ENCODE peak calls at places on chromosomes 11 and 22, in four cellular contexts. One of them, this sample, is unnamed.

GRCh38 chr11:61482513-61482912 is 26.0 kb upstream of the LRRC10B start:
- DNase-seq in uterus: no peak
- DNase-seq in HEK293T: peak; percentile 81
- DNase-seq in WTC11: peak; percentile 90
- DNase-seq in this sample: no peak

GRCh38 chr22:33909075-33909458 is 11.2 kb downstream of the LARGE1 start:
- DNase-seq in uterus: peak; percentile 48
- DNase-seq in HEK293T: no peak
- DNase-seq in WTC11: no peak
- DNase-seq in this sample: peak; percentile 71

GRCh38 chr11:33802414-33802950 is 28.2 kb upstream of the FBXO3 start:
- DNase-seq in uterus: peak; percentile 52
- DNase-seq in HEK293T: peak; percentile 79
- DNase-seq in WTC11: peak; percentile 78
- DNase-seq in this sample: peak; percentile 36

GRCh38 chr11:60700689-60701508 is 1.5 kb downstream of the MS4A8 start:
- DNase-seq in uterus: no peak
- DNase-seq in HEK293T: peak; percentile 49
- DNase-seq in WTC11: peak; percentile 50
- DNase-seq in this sample: no peak

GRCh38 chr22:44668886-44669724 is 32.9 kb upstream of the PRR5 start:
- DNase-seq in uterus: no peak
- DNase-seq in HEK293T: no peak
- DNase-seq in WTC11: no peak
- DNase-seq in this sample: peak; percentile 55

GRCh38 chr11:16603245-16603644 is 135.2 kb upstream of the C11orf58 start:
- DNase-seq in uterus: no peak
- DNase-seq in HEK293T: peak; percentile 10
- DNase-seq in WTC11: peak; percentile 19
- DNase-seq in this sample: no peak

GRCh38 chr11:1921576-1922141 is 2.2 kb downstream of the TNNT3 start:
- DNase-seq in uterus: peak; percentile 64
- DNase-seq in HEK293T: no peak
- DNase-seq in WTC11: no peak
- DNase-seq in this sample: peak; percentile 73

GRCh38 chr11:118699508-118700220 is 20.2 kb upstream of the TREH start:
- DNase-seq in uterus: no peak
- DNase-seq in HEK293T: no peak
- DNase-seq in WTC11: no peak
- DNase-seq in this sample: no peak

GRCh38 chr11:23948831-23949230 is 548.0 kb upstream of the LUZP2 start:
- DNase-seq in uterus: no peak
- DNase-seq in HEK293T: no peak
- DNase-seq in WTC11: no peak
- DNase-seq in this sample: no peak

GRCh38 chr11:64331569-64332371 is 8.2 kb upstream of the CCDC88B start:
- DNase-seq in uterus: no peak
- DNase-seq in HEK293T: peak; percentile 59
- DNase-seq in WTC11: peak; percentile 65
- DNase-seq in this sample: no peak

GRCh38 chr11:46677991-46678740 is 22.3 kb downstream of the ARHGAP1 start:
- DNase-seq in uterus: no peak
- DNase-seq in HEK293T: no peak
- DNase-seq in WTC11: no peak
- DNase-seq in this sample: no peak

GRCh38 chr11:120854988-120855387 is 168.9 kb upstream of the TBCEL start:
- DNase-seq in uterus: no peak
- DNase-seq in HEK293T: no peak
- DNase-seq in WTC11: no peak
- DNase-seq in this sample: no peak

GRCh38 chr11:94838027-94838610 is 70.0 kb downstream of the AMOTL1 start:
- DNase-seq in uterus: no peak
- DNase-seq in HEK293T: no peak
- DNase-seq in WTC11: no peak
- DNase-seq in this sample: no peak